ENCODE peak calls at places on chromosome 20, in ten cellular contexts. S is lower lobe of right lung; O is neural crest cell; E is HCT116; Z is mesenteric fat pad; H is effector CD4-positive, alpha-beta T cell; C is psoas muscle; G is activated naive CD4-positive, alpha-beta T cell; I is astrocyte of the spinal cord; V is GM04504. X is an unnamed sample.

GRCh38 chr20:62651285-62652021 is 9.2 kb downstream of the SLCO4A1 start:
- DNase-seq in S (peak), O (no peak), E (no peak), Z (no peak), H (peak), C (peak), G (peak), I (no peak), V (no peak), X (no peak)

GRCh38 chr20:5230544-5230943 is 86.2 kb downstream of the PROKR2 start:
- DNase-seq in S (no peak), O (no peak), E (no peak), Z (no peak), H (no peak), C (no peak), G (no peak), I (no peak), V (no peak), X (no peak)

GRCh38 chr20:25039697-25040437 is 18.1 kb downstream of the ACSS1 start:
- DNase-seq in S (peak), O (no peak), E (no peak), Z (no peak), H (no peak), C (peak), G (no peak), I (peak), V (peak), X (no peak)

GRCh38 chr20:24469116-24470030 is at the start of gene SYNDIG1:
- DNase-seq in S (no peak), O (peak), E (no peak), Z (peak), H (no peak), C (no peak), G (no peak), I (peak), V (no peak), X (no peak)

GRCh38 chr20:9993133-9993532 is 41.7 kb upstream of the ANKEF1 start:
- DNase-seq in S (no peak), O (no peak), E (no peak), Z (no peak), H (no peak), C (no peak), G (no peak), I (no peak), V (no peak), X (no peak)

GRCh38 chr20:52313335-52313963 is 121.9 kb upstream of the ZFP64 start:
- DNase-seq in S (no peak), O (peak), E (peak), Z (no peak), H (no peak), C (no peak), G (no peak), I (peak), V (peak), X (peak)

GRCh38 chr20:10511507-10512231 is 76.6 kb downstream of the SLX4IP start:
- DNase-seq in S (peak), O (no peak), E (peak), Z (no peak), H (peak), C (peak), G (no peak), I (peak), V (peak), X (no peak)

GRCh38 chr20:14334306-14334930 is 3.0 kb downstream of the FLRT3 start:
- DNase-seq in S (no peak), O (peak), E (no peak), Z (no peak), H (no peak), C (no peak), G (no peak), I (peak), V (no peak), X (no peak)

GRCh38 chr20:62363920-62364851 is 2.9 kb downstream of the LAMA5 start:
- DNase-seq in S (peak), O (no peak), E (no peak), Z (no peak), H (no peak), C (peak), G (no peak), I (no peak), V (no peak), X (no peak)

GRCh38 chr20:24736131-24736843 is 212.8 kb upstream of the CST7 start:
- DNase-seq in S (no peak), O (no peak), E (no peak), Z (no peak), H (no peak), C (no peak), G (no peak), I (peak), V (no peak), X (no peak)

GRCh38 chr20:35618372-35619131 is 2.9 kb downstream of the SPAG4 start:
- DNase-seq in S (peak), O (no peak), E (no peak), Z (no peak), H (no peak), C (no peak), G (no peak), I (peak), V (no peak), X (no peak)

GRCh38 chr20:20864346-20865096 is 152.1 kb upstream of the RALGAPA2 start:
- DNase-seq in S (no peak), O (no peak), E (no peak), Z (no peak), H (no peak), C (no peak), G (no peak), I (no peak), V (no peak), X (no peak)

GRCh38 chr20:30811896-30812671 is 445.4 kb upstream of the DEFB115 start:
- DNase-seq in S (peak), O (no peak), E (no peak), Z (no peak), H (no peak), C (no peak), G (no peak), I (peak), V (no peak), X (no peak)

GRCh38 chr20:7851031-7851490 is 89.2 kb downstream of the HAO1 start:
- DNase-seq in S (no peak), O (no peak), E (no peak), Z (no peak), H (no peak), C (no peak), G (no peak), I (no peak), V (no peak), X (no peak)

GRCh38 chr20:33211817-33212424 is 5.2 kb upstream of the BPIFA3 start:
- DNase-seq in S (peak), O (peak), E (peak), Z (no peak), H (no peak), C (no peak), G (peak), I (peak), V (no peak), X (peak)

GRCh38 chr20:46346770-46347169 is 38.5 kb upstream of the CDH22 start:
- DNase-seq in S (no peak), O (no peak), E (no peak), Z (no peak), H (no peak), C (no peak), G (no peak), I (no peak), V (no peak), X (no peak)

GRCh38 chr20:59709636-59710035 is 105.3 kb downstream of the PHACTR3 start:
- DNase-seq in S (no peak), O (no peak), E (no peak), Z (no peak), H (no peak), C (no peak), G (no peak), I (no peak), V (no peak), X (no peak)

GRCh38 chr20:63457737-63458136 is 14.7 kb downstream of the KCNQ2 start:
- DNase-seq in S (no peak), O (no peak), E (no peak), Z (no peak), H (no peak), C (no peak), G (no peak), I (no peak), V (no peak), X (no peak)

GRCh38 chr20:11917663-11918062 is at the start of gene BTBD3:
- DNase-seq in S (peak), O (no peak), E (no peak), Z (no peak), H (no peak), C (peak), G (no peak), I (peak), V (peak), X (peak)

GRCh38 chr20:2698912-2699311 is 6.3 kb downstream of the EBF4 start:
- DNase-seq in S (no peak), O (no peak), E (no peak), Z (no peak), H (no peak), C (no peak), G (no peak), I (no peak), V (no peak), X (no peak)

GRCh38 chr20:1748777-1749176 is 91.2 kb upstream of the SIRPG start:
- DNase-seq in S (no peak), O (no peak), E (no peak), Z (no peak), H (no peak), C (no peak), G (no peak), I (no peak), V (no peak), X (no peak)

GRCh38 chr20:14687317-14687716 is 349.9 kb upstream of the FLRT3 start:
- DNase-seq in S (no peak), O (no peak), E (no peak), Z (no peak), H (no peak), C (no peak), G (no peak), I (no peak), V (no peak), X (no peak)

GRCh38 chr20:45752747-45753146 is 30.6 kb downstream of the SPINT4 start:
- DNase-seq in S (no peak), O (no peak), E (no peak), Z (no peak), H (no peak), C (no peak), G (no peak), I (no peak), V (no peak), X (no peak)

GRCh38 chr20:46366826-46367225 is 39.6 kb downstream of the ELMO2 start:
- DNase-seq in S (no peak), O (no peak), E (no peak), Z (peak), H (no peak), C (no peak), G (no peak), I (no peak), V (no peak), X (no peak)

GRCh38 chr20:1941226-1941625 is 46.0 kb downstream of the SIRPA start:
- DNase-seq in S (no peak), O (no peak), E (no peak), Z (no peak), H (no peak), C (peak), G (no peak), I (no peak), V (no peak), X (no peak)

GRCh38 chr20:49541733-49542513 is 26.0 kb downstream of the PTGIS start:
- DNase-seq in S (peak), O (peak), E (peak), Z (no peak), H (peak), C (peak), G (peak), I (peak), V (peak), X (peak)

GRCh38 chr20:18692453-18692852 is 104.6 kb downstream of the DTD1 start:
- DNase-seq in S (no peak), O (no peak), E (no peak), Z (no peak), H (no peak), C (no peak), G (no peak), I (no peak), V (no peak), X (no peak)

GRCh38 chr20:18156045-18156444 is 18.4 kb downstream of the KAT14 start:
- DNase-seq in S (no peak), O (no peak), E (no peak), Z (no peak), H (no peak), C (no peak), G (no peak), I (no peak), V (no peak), X (no peak)

GRCh38 chr20:47318596-47319516 is 37.6 kb downstream of the ZMYND8 start:
- DNase-seq in S (peak), O (peak), E (no peak), Z (peak), H (no peak), C (peak), G (peak), I (peak), V (no peak), X (peak)

GRCh38 chr20:17541996-17542395 is 10.8 kb upstream of the BFSP1 start:
- DNase-seq in S (no peak), O (no peak), E (no peak), Z (no peak), H (no peak), C (no peak), G (no peak), I (peak), V (peak), X (no peak)

GRCh38 chr20:63625771-63626423 is 1.0 kb downstream of the GMEB2 start:
- DNase-seq in S (peak), O (no peak), E (no peak), Z (no peak), H (no peak), C (no peak), G (peak), I (peak), V (no peak), X (no peak)

GRCh38 chr20:35806075-35806474 is 34.3 kb downstream of the PHF20 start:
- DNase-seq in S (no peak), O (no peak), E (no peak), Z (no peak), H (no peak), C (no peak), G (no peak), I (no peak), V (no peak), X (no peak)

GRCh38 chr20:57620999-57621398 is 773 bp upstream of the ZBP1 start:
- DNase-seq in S (no peak), O (no peak), E (no peak), Z (no peak), H (no peak), C (no peak), G (no peak), I (no peak), V (no peak), X (no peak)

GRCh38 chr20:1926237-1926636 is 31.0 kb downstream of the SIRPA start:
- DNase-seq in S (no peak), O (no peak), E (no peak), Z (no peak), H (no peak), C (no peak), G (no peak), I (no peak), V (no peak), X (no peak)

GRCh38 chr20:32537657-32538525 is 47.2 kb downstream of the NOL4L start:
- DNase-seq in S (no peak), O (no peak), E (no peak), Z (no peak), H (no peak), C (no peak), G (no peak), I (no peak), V (no peak), X (no peak)

GRCh38 chr20:10919549-10920140 is 245.8 kb upstream of the JAG1 start:
- DNase-seq in S (no peak), O (no peak), E (no peak), Z (no peak), H (no peak), C (peak), G (no peak), I (peak), V (no peak), X (no peak)

GRCh38 chr20:62120990-62121775 is 1.1 kb upstream of the LSM14B start:
- DNase-seq in S (no peak), O (no peak), E (peak), Z (no peak), H (no peak), C (no peak), G (no peak), I (no peak), V (no peak), X (no peak)

GRCh38 chr20:35226775-35227681 is 538 bp downstream of the MMP24 start:
- DNase-seq in S (peak), O (peak), E (no peak), Z (no peak), H (no peak), C (peak), G (peak), I (peak), V (no peak), X (peak)

GRCh38 chr20:50418890-50419642 is 91.1 kb upstream of the PTPN1 start:
- DNase-seq in S (peak), O (no peak), E (no peak), Z (no peak), H (no peak), C (no peak), G (no peak), I (no peak), V (no peak), X (no peak)

X was measured in NCI-H187.